ENCODE peak calls at places on chromosomes 12 and 14, in five cellular contexts. One of them, this sample, is unnamed. For H3K9me3, the result is how much of the 10 kb centered on the place peaks cover.

GRCh38 chr12:112116232-112117060 is 7.9 kb upstream of the NAA25 start:
- DNase-seq in left ventricle myocardium inferior: peak
- DNase-seq in fibroblast of lung: peak
- DNase-seq in tibial artery: peak
- DNase-seq in AG04450: no peak
- DNase-seq in this sample: peak

GRCh38 chr12:53754633-53755261 is 3.0 kb upstream of the CISTR start:
- DNase-seq in fibroblast of lung: peak
- DNase-seq in left ventricle myocardium inferior: no peak
- DNase-seq in AG04450: no peak
- DNase-seq in tibial artery: no peak
- DNase-seq in this sample: no peak

GRCh38 chr12:563250-563781 is 99.9 kb downstream of the NINJ2 start:
- DNase-seq in tibial artery: no peak
- DNase-seq in left ventricle myocardium inferior: no peak
- DNase-seq in fibroblast of lung: peak
- DNase-seq in AG04450: no peak
- DNase-seq in this sample: no peak

GRCh38 chr12:40055227-40055579 is 50.7 kb downstream of the SLC2A13 start:
- DNase-seq in tibial artery: no peak
- DNase-seq in left ventricle myocardium inferior: no peak
- DNase-seq in fibroblast of lung: peak
- DNase-seq in AG04450: no peak
- DNase-seq in this sample: no peak

GRCh38 chr14:21940887-21941855 is 267.6 kb upstream of the OR4E1 start:
- DNase-seq in left ventricle myocardium inferior: no peak
- DNase-seq in AG04450: no peak
- DNase-seq in tibial artery: no peak
- DNase-seq in fibroblast of lung: no peak
- DNase-seq in this sample: no peak

GRCh38 chr12:1203735-1204019 is 212.7 kb downstream of the ERC1 start:
- DNase-seq in fibroblast of lung: no peak
- DNase-seq in tibial artery: no peak
- DNase-seq in AG04450: no peak
- DNase-seq in left ventricle myocardium inferior: no peak
- DNase-seq in this sample: no peak

GRCh38 chr12:27451416-27451815 is 4.9 kb downstream of the SMCO2 start:
- DNase-seq in fibroblast of lung: no peak
- DNase-seq in left ventricle myocardium inferior: no peak
- DNase-seq in AG04450: no peak
- DNase-seq in tibial artery: no peak
- DNase-seq in this sample: no peak

GRCh38 chr12:67471810-67472209 is 176.7 kb upstream of the DYRK2 start:
- DNase-seq in AG04450: no peak
- DNase-seq in left ventricle myocardium inferior: peak
- DNase-seq in fibroblast of lung: no peak
- DNase-seq in tibial artery: no peak
- DNase-seq in this sample: no peak

GRCh38 chr12:15823360-15824128 is 34.4 kb upstream of the EPS8 start:
- DNase-seq in fibroblast of lung: no peak
- DNase-seq in left ventricle myocardium inferior: no peak
- DNase-seq in AG04450: no peak
- DNase-seq in tibial artery: no peak
- DNase-seq in this sample: no peak

GRCh38 chr12:49878021-49878420 is 25.7 kb downstream of the FAIM2 start:
- DNase-seq in left ventricle myocardium inferior: no peak
- DNase-seq in AG04450: no peak
- DNase-seq in fibroblast of lung: no peak
- DNase-seq in tibial artery: no peak
- DNase-seq in this sample: no peak

DNA sequence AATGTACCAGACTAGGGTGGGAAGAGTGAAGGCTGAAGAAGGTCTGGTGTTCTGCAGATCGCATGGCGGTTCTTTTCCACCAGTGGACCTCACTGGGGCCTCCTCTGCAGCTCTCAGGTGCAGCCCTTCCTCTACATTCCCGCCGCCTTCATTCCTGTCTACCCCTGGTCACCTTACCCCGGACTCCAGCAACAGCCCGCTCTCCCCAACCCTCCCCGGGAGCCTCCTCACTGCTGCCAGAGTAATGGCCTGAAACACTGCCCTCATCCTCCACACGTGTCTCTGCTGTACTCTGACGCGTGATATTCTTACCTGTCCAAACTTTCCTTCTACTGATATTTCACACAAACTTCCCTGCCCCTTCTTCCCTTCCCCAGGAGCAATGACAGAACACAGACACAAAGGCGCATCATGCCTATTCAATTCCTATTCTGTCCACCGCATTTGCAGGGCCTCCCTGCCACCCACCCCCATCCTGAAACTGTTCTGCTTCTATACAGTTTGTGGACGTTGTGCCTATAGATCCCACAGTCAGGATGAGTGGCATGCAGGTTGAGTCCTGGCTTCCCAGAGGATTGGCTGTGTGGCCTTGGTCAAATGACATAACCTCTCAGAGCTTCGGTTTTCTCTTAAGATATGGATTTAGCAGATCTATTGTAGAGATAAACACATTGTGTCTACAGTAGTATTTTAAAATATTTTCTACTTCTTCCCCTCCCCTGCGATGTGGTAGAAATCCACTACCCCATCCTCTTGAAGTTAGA is 1.7 kb upstream of the NUAK1 start:
- DNase-seq in left ventricle myocardium inferior: no peak
- DNase-seq in AG04450: no peak
- DNase-seq in fibroblast of lung: no peak
- DNase-seq in tibial artery: no peak
- DNase-seq in this sample: no peak
- H3K27ac ChIP-seq in left ventricle myocardium inferior: peak
- H3K27ac ChIP-seq in AG04450: no peak
- H3K27ac ChIP-seq in fibroblast of lung: peak
- H3K27ac ChIP-seq in tibial artery: peak
- H3K27ac ChIP-seq in this sample: peak

GRCh38 chr12:132534076-132534475 is 44.1 kb downstream of the FBRSL1 start:
- DNase-seq in left ventricle myocardium inferior: no peak
- DNase-seq in fibroblast of lung: no peak
- DNase-seq in AG04450: no peak
- DNase-seq in tibial artery: no peak
- DNase-seq in this sample: no peak
- H3K9me3 ChIP-seq in left ventricle myocardium inferior: under half
- H3K9me3 ChIP-seq in fibroblast of lung: under half
- H3K9me3 ChIP-seq in AG04450: under half
- H3K9me3 ChIP-seq in tibial artery: under half
- H3K9me3 ChIP-seq in this sample: under half

GRCh38 chr14:95185033-95185432 is 27.7 kb upstream of the DICER1 start:
- DNase-seq in fibroblast of lung: no peak
- DNase-seq in AG04450: no peak
- DNase-seq in left ventricle myocardium inferior: peak
- DNase-seq in tibial artery: no peak
- DNase-seq in this sample: no peak
- H3K27ac ChIP-seq in fibroblast of lung: no peak
- H3K27ac ChIP-seq in AG04450: no peak
- H3K27ac ChIP-seq in left ventricle myocardium inferior: peak
- H3K27ac ChIP-seq in tibial artery: no peak
- H3K27ac ChIP-seq in this sample: peak

GRCh38 chr14:106872619-106873446 is 1346.5 kb downstream of the TMEM121 start:
- DNase-seq in fibroblast of lung: no peak
- DNase-seq in left ventricle myocardium inferior: peak
- DNase-seq in tibial artery: no peak
- DNase-seq in AG04450: no peak
- DNase-seq in this sample: peak

GRCh38 chr14:106876711-106877110 is 1350.3 kb downstream of the TMEM121 start:
- DNase-seq in tibial artery: no peak
- DNase-seq in AG04450: no peak
- DNase-seq in left ventricle myocardium inferior: no peak
- DNase-seq in fibroblast of lung: no peak
- DNase-seq in this sample: no peak

GRCh38 chr14:106875503-106875902 is 1349.1 kb downstream of the TMEM121 start:
- DNase-seq in left ventricle myocardium inferior: peak
- DNase-seq in fibroblast of lung: no peak
- DNase-seq in AG04450: no peak
- DNase-seq in tibial artery: no peak
- DNase-seq in this sample: no peak

GRCh38 chr14:106877527-106877926 is 1351.1 kb downstream of the TMEM121 start:
- DNase-seq in left ventricle myocardium inferior: no peak
- DNase-seq in AG04450: no peak
- DNase-seq in tibial artery: no peak
- DNase-seq in fibroblast of lung: no peak
- DNase-seq in this sample: no peak

GRCh38 chr14:106874365-106874764 is 1348.0 kb downstream of the TMEM121 start:
- DNase-seq in AG04450: no peak
- DNase-seq in fibroblast of lung: no peak
- DNase-seq in tibial artery: no peak
- DNase-seq in left ventricle myocardium inferior: no peak
- DNase-seq in this sample: no peak
- H3K9me3 ChIP-seq in AG04450: under half
- H3K9me3 ChIP-seq in fibroblast of lung: under half
- H3K9me3 ChIP-seq in tibial artery: under half
- H3K9me3 ChIP-seq in left ventricle myocardium inferior: under half
- H3K9me3 ChIP-seq in this sample: under half

GRCh38 chr14:85578925-85579324 is 49.0 kb downstream of the FLRT2 start:
- DNase-seq in tibial artery: no peak
- DNase-seq in AG04450: no peak
- DNase-seq in left ventricle myocardium inferior: no peak
- DNase-seq in fibroblast of lung: no peak
- DNase-seq in this sample: no peak
- H3K27ac ChIP-seq in tibial artery: no peak
- H3K27ac ChIP-seq in AG04450: no peak
- H3K27ac ChIP-seq in left ventricle myocardium inferior: no peak
- H3K27ac ChIP-seq in fibroblast of lung: no peak
- H3K27ac ChIP-seq in this sample: no peak

GRCh38 chr14:85247071-85247470 is 282.9 kb upstream of the FLRT2 start:
- DNase-seq in fibroblast of lung: no peak
- DNase-seq in tibial artery: no peak
- DNase-seq in left ventricle myocardium inferior: no peak
- DNase-seq in AG04450: no peak
- DNase-seq in this sample: no peak
- H3K9me3 ChIP-seq in fibroblast of lung: under half
- H3K9me3 ChIP-seq in tibial artery: under half
- H3K9me3 ChIP-seq in left ventricle myocardium inferior: under half
- H3K9me3 ChIP-seq in AG04450: under half
- H3K9me3 ChIP-seq in this sample: under half

DNA sequence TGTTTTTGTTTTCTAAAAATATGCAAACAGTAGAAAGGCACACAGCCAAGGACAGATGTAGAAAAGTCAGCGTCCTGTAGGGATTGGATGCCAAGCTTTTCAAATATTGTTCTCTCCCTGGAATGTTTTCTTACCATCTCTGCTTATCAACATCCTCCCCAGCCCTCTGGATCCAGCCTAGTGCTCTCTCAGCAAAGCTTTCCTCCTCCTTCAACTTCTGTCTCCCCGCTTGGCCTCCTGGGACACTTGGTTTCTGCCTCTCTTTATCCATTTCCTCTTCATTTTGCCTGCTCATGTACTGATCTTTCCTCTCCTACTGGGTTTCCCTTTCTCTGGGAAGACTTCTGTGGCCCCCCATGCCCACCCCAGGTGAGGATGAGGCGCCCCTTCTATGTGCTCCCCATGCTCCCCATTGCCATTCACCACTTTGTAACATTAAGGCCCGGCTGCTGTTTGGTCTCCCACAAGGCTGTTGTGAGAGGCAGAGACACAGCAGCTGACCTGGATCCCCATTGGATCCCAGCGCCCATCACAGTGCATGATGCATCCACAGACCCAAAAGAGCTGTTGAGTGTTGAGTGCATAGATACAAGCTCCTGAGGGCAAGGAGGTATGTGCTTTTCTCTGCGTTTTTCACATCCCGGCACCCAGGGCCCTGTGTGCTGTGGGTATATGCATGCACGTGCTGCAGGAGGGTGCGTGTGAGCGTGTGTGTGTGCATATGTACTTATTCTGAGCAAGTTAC is 38.2 kb downstream of the EVL start:
- DNase-seq in AG04450: no peak
- DNase-seq in left ventricle myocardium inferior: peak
- DNase-seq in fibroblast of lung: no peak
- DNase-seq in tibial artery: peak
- DNase-seq in this sample: peak
- H3K27ac ChIP-seq in AG04450: no peak
- H3K27ac ChIP-seq in left ventricle myocardium inferior: peak
- H3K27ac ChIP-seq in fibroblast of lung: no peak
- H3K27ac ChIP-seq in tibial artery: peak
- H3K27ac ChIP-seq in this sample: peak

GRCh38 chr12:132936163-132936562 is 19.9 kb downstream of the ZNF605 start:
- DNase-seq in fibroblast of lung: no peak
- DNase-seq in tibial artery: no peak
- DNase-seq in left ventricle myocardium inferior: no peak
- DNase-seq in AG04450: no peak
- DNase-seq in this sample: no peak
- H3K9me3 ChIP-seq in fibroblast of lung: under half
- H3K9me3 ChIP-seq in tibial artery: half or more
- H3K9me3 ChIP-seq in left ventricle myocardium inferior: half or more
- H3K9me3 ChIP-seq in AG04450: half or more
- H3K9me3 ChIP-seq in this sample: half or more